ENCODE peak calls at places on chromosomes 12 and 14, in nine cellular contexts. One of them, this sample, is unnamed.

GRCh38 chr14:47149326-47149725 is 497.7 kb upstream of the RPL10L start:
- DNase-seq in Caco-2: no peak
- DNase-seq in GM06990: no peak
- DNase-seq in heart right ventricle: no peak
- DNase-seq in mucosa of descending colon: no peak
- DNase-seq in psoas muscle: no peak
- DNase-seq in astrocyte of the spinal cord: peak
- DNase-seq in thoracic aorta: no peak
- DNase-seq in mammary epithelial cell: no peak
- DNase-seq in this sample: no peak

GRCh38 chr14:103071544-103072251 is 12.3 kb upstream of the LBHD2 start:
- DNase-seq in mucosa of descending colon: no peak
- DNase-seq in thoracic aorta: no peak
- DNase-seq in psoas muscle: no peak
- DNase-seq in Caco-2: no peak
- DNase-seq in astrocyte of the spinal cord: no peak
- DNase-seq in GM06990: no peak
- DNase-seq in heart right ventricle: no peak
- DNase-seq in mammary epithelial cell: no peak
- DNase-seq in this sample: peak

GRCh38 chr14:58752280-58752679 is 114.5 kb downstream of the DACT1 start:
- DNase-seq in thoracic aorta: no peak
- DNase-seq in mucosa of descending colon: no peak
- DNase-seq in heart right ventricle: no peak
- DNase-seq in Caco-2: no peak
- DNase-seq in psoas muscle: no peak
- DNase-seq in mammary epithelial cell: no peak
- DNase-seq in GM06990: no peak
- DNase-seq in astrocyte of the spinal cord: no peak
- DNase-seq in this sample: no peak

GRCh38 chr14:73785834-73786631 is 65.6 kb upstream of the PTGR2 start:
- DNase-seq in thoracic aorta: peak
- DNase-seq in mammary epithelial cell: peak
- DNase-seq in Caco-2: peak
- DNase-seq in GM06990: peak
- DNase-seq in mucosa of descending colon: peak
- DNase-seq in heart right ventricle: peak
- DNase-seq in psoas muscle: peak
- DNase-seq in astrocyte of the spinal cord: peak
- DNase-seq in this sample: peak

GRCh38 chr12:16531623-16532022 is 74.3 kb downstream of the LMO3 start:
- DNase-seq in mucosa of descending colon: peak
- DNase-seq in GM06990: no peak
- DNase-seq in thoracic aorta: no peak
- DNase-seq in astrocyte of the spinal cord: peak
- DNase-seq in Caco-2: no peak
- DNase-seq in psoas muscle: no peak
- DNase-seq in heart right ventricle: no peak
- DNase-seq in mammary epithelial cell: peak
- DNase-seq in this sample: no peak

GRCh38 chr14:86838363-86838762 is 1154.6 kb downstream of the GALC start:
- DNase-seq in astrocyte of the spinal cord: no peak
- DNase-seq in mammary epithelial cell: no peak
- DNase-seq in GM06990: no peak
- DNase-seq in mucosa of descending colon: no peak
- DNase-seq in psoas muscle: no peak
- DNase-seq in Caco-2: no peak
- DNase-seq in heart right ventricle: no peak
- DNase-seq in thoracic aorta: no peak
- DNase-seq in this sample: peak

GRCh38 chr12:27014859-27015729 is 910 bp upstream of the TM7SF3 start:
- DNase-seq in thoracic aorta: no peak
- DNase-seq in mucosa of descending colon: peak
- DNase-seq in Caco-2: peak
- DNase-seq in astrocyte of the spinal cord: no peak
- DNase-seq in GM06990: no peak
- DNase-seq in mammary epithelial cell: no peak
- DNase-seq in psoas muscle: no peak
- DNase-seq in heart right ventricle: no peak
- DNase-seq in this sample: no peak

GRCh38 chr12:113697646-113698504 is 226.2 kb upstream of the LHX5 start:
- DNase-seq in mucosa of descending colon: peak
- DNase-seq in Caco-2: no peak
- DNase-seq in heart right ventricle: no peak
- DNase-seq in GM06990: no peak
- DNase-seq in psoas muscle: no peak
- DNase-seq in thoracic aorta: no peak
- DNase-seq in astrocyte of the spinal cord: no peak
- DNase-seq in mammary epithelial cell: no peak
- DNase-seq in this sample: peak

GRCh38 chr14:77372304-77372841 is 4.5 kb downstream of the TMED8 start:
- DNase-seq in thoracic aorta: no peak
- DNase-seq in mucosa of descending colon: no peak
- DNase-seq in psoas muscle: no peak
- DNase-seq in mammary epithelial cell: no peak
- DNase-seq in astrocyte of the spinal cord: peak
- DNase-seq in heart right ventricle: no peak
- DNase-seq in Caco-2: peak
- DNase-seq in GM06990: peak
- DNase-seq in this sample: peak

GRCh38 chr12:131988054-131988796 is 38.5 kb downstream of the EP400 start:
- DNase-seq in psoas muscle: no peak
- DNase-seq in heart right ventricle: no peak
- DNase-seq in astrocyte of the spinal cord: no peak
- DNase-seq in thoracic aorta: no peak
- DNase-seq in GM06990: no peak
- DNase-seq in Caco-2: no peak
- DNase-seq in mammary epithelial cell: no peak
- DNase-seq in mucosa of descending colon: no peak
- DNase-seq in this sample: no peak

GRCh38 chr14:20302042-20302761 is 3.5 kb downstream of the TTC5 start:
- DNase-seq in heart right ventricle: no peak
- DNase-seq in mammary epithelial cell: no peak
- DNase-seq in thoracic aorta: no peak
- DNase-seq in Caco-2: no peak
- DNase-seq in GM06990: no peak
- DNase-seq in astrocyte of the spinal cord: peak
- DNase-seq in psoas muscle: no peak
- DNase-seq in mucosa of descending colon: no peak
- DNase-seq in this sample: peak

GRCh38 chr14:69815556-69815955 is 18.5 kb upstream of the SLC10A1 start:
- DNase-seq in Caco-2: peak
- DNase-seq in psoas muscle: no peak
- DNase-seq in heart right ventricle: no peak
- DNase-seq in astrocyte of the spinal cord: no peak
- DNase-seq in mucosa of descending colon: no peak
- DNase-seq in thoracic aorta: no peak
- DNase-seq in GM06990: no peak
- DNase-seq in mammary epithelial cell: no peak
- DNase-seq in this sample: no peak

GRCh38 chr14:69811227-69811867 is 14.3 kb upstream of the SLC10A1 start:
- DNase-seq in Caco-2: peak
- DNase-seq in psoas muscle: no peak
- DNase-seq in mammary epithelial cell: no peak
- DNase-seq in GM06990: no peak
- DNase-seq in mucosa of descending colon: no peak
- DNase-seq in heart right ventricle: no peak
- DNase-seq in astrocyte of the spinal cord: no peak
- DNase-seq in thoracic aorta: no peak
- DNase-seq in this sample: no peak

GRCh38 chr14:69811868-69812252 is 14.8 kb upstream of the SLC10A1 start:
- DNase-seq in heart right ventricle: no peak
- DNase-seq in psoas muscle: no peak
- DNase-seq in mucosa of descending colon: no peak
- DNase-seq in GM06990: no peak
- DNase-seq in mammary epithelial cell: no peak
- DNase-seq in Caco-2: no peak
- DNase-seq in astrocyte of the spinal cord: no peak
- DNase-seq in thoracic aorta: no peak
- DNase-seq in this sample: no peak

GRCh38 chr14:69814397-69814796 is 17.4 kb upstream of the SLC10A1 start:
- DNase-seq in thoracic aorta: no peak
- DNase-seq in astrocyte of the spinal cord: no peak
- DNase-seq in psoas muscle: no peak
- DNase-seq in Caco-2: no peak
- DNase-seq in mucosa of descending colon: no peak
- DNase-seq in mammary epithelial cell: no peak
- DNase-seq in GM06990: no peak
- DNase-seq in heart right ventricle: no peak
- DNase-seq in this sample: no peak

GRCh38 chr14:69812725-69813124 is 15.7 kb upstream of the SLC10A1 start:
- DNase-seq in mammary epithelial cell: no peak
- DNase-seq in mucosa of descending colon: no peak
- DNase-seq in psoas muscle: no peak
- DNase-seq in astrocyte of the spinal cord: no peak
- DNase-seq in Caco-2: peak
- DNase-seq in thoracic aorta: no peak
- DNase-seq in GM06990: no peak
- DNase-seq in heart right ventricle: no peak
- DNase-seq in this sample: no peak
- TF ChIP-seq CTCF in mammary epithelial cell: peak
- TF ChIP-seq CTCF in mucosa of descending colon: no peak
- TF ChIP-seq CTCF in psoas muscle: no peak
- TF ChIP-seq CTCF in astrocyte of the spinal cord: no peak
- TF ChIP-seq CTCF in Caco-2: peak
- TF ChIP-seq CTCF in thoracic aorta: no peak
- TF ChIP-seq CTCF in GM06990: no peak
- TF ChIP-seq CTCF in heart right ventricle: no peak
- TF ChIP-seq CTCF in this sample: no peak

DNA sequence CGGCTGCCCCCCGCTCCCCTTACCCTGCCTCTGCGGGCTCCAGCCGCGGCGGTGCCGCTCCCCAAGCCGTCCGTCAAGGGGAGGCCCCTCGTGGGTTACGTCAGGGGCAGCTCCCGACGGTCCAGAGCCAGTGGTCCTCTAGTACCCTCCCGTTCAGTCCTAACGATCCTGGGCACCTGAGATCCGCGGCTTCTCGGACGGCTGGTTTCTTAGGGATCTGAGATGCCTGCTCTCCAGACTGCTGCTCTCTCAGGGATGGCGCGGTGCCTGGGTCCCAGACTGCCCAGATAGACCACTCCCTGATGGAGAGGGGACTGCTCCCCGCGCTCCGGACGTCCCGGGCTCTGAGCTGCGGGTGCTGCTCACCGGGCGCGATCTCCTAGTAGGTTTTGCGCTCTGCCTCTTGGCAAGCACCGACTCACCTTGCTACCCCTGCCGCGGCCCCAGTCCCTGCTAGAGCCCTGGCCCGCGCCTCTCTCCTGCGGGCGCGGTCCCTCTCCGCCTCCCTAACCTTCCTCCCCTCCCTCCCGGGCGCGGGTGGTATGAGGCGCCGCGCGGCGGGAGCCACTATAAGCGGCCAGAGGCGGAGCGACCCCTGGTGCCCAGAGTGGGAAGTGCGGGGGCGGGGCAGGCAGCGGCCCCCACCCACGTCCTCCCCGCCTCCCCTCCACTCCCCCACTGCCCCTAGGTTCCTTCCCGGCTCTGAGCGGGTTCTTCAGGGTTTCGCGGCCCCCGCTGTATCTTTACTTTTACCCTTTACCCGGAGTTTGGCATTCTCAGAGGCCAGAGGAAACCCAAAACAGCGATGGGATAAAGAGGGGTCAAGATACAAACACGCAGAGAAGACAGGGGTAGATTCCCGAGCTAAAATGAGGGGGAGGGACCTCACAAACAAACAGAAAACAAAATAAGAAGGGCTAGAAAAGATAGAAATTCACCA is at the start of gene C1QL4:
- DNase-seq in Caco-2: peak
- DNase-seq in thoracic aorta: peak
- DNase-seq in astrocyte of the spinal cord: peak
- DNase-seq in heart right ventricle: peak
- DNase-seq in mammary epithelial cell: peak
- DNase-seq in GM06990: peak
- DNase-seq in mucosa of descending colon: peak
- DNase-seq in psoas muscle: peak
- DNase-seq in this sample: peak
- H3K4me3 ChIP-seq in Caco-2: peak
- H3K4me3 ChIP-seq in thoracic aorta: peak
- H3K4me3 ChIP-seq in astrocyte of the spinal cord: peak
- H3K4me3 ChIP-seq in heart right ventricle: peak
- H3K4me3 ChIP-seq in mammary epithelial cell: peak
- H3K4me3 ChIP-seq in GM06990: peak
- H3K4me3 ChIP-seq in mucosa of descending colon: no peak
- H3K4me3 ChIP-seq in psoas muscle: peak
- H3K4me3 ChIP-seq in this sample: peak

GRCh38 chr12:28963554-28963953 is 185.5 kb upstream of the FAR2 start:
- DNase-seq in thoracic aorta: no peak
- DNase-seq in Caco-2: peak
- DNase-seq in psoas muscle: no peak
- DNase-seq in mucosa of descending colon: no peak
- DNase-seq in GM06990: no peak
- DNase-seq in astrocyte of the spinal cord: peak
- DNase-seq in heart right ventricle: no peak
- DNase-seq in mammary epithelial cell: peak
- DNase-seq in this sample: peak

GRCh38 chr12:28966049-28966778 is 182.9 kb upstream of the FAR2 start:
- DNase-seq in psoas muscle: no peak
- DNase-seq in mucosa of descending colon: peak
- DNase-seq in Caco-2: no peak
- DNase-seq in thoracic aorta: no peak
- DNase-seq in GM06990: no peak
- DNase-seq in mammary epithelial cell: no peak
- DNase-seq in astrocyte of the spinal cord: peak
- DNase-seq in heart right ventricle: peak
- DNase-seq in this sample: peak

GRCh38 chr12:28961948-28962384 is 187.1 kb upstream of the FAR2 start:
- DNase-seq in heart right ventricle: no peak
- DNase-seq in psoas muscle: no peak
- DNase-seq in thoracic aorta: no peak
- DNase-seq in mucosa of descending colon: no peak
- DNase-seq in astrocyte of the spinal cord: peak
- DNase-seq in Caco-2: no peak
- DNase-seq in mammary epithelial cell: peak
- DNase-seq in GM06990: no peak
- DNase-seq in this sample: peak

GRCh38 chr12:28967426-28967825 is 181.7 kb upstream of the FAR2 start:
- DNase-seq in GM06990: no peak
- DNase-seq in psoas muscle: no peak
- DNase-seq in mammary epithelial cell: no peak
- DNase-seq in thoracic aorta: no peak
- DNase-seq in Caco-2: no peak
- DNase-seq in astrocyte of the spinal cord: no peak
- DNase-seq in heart right ventricle: no peak
- DNase-seq in mucosa of descending colon: no peak
- DNase-seq in this sample: no peak
- TF ChIP-seq CTCF in GM06990: no peak
- TF ChIP-seq CTCF in psoas muscle: no peak
- TF ChIP-seq CTCF in mammary epithelial cell: no peak
- TF ChIP-seq CTCF in thoracic aorta: no peak
- TF ChIP-seq CTCF in Caco-2: no peak
- TF ChIP-seq CTCF in astrocyte of the spinal cord: no peak
- TF ChIP-seq CTCF in heart right ventricle: no peak
- TF ChIP-seq CTCF in mucosa of descending colon: no peak
- TF ChIP-seq CTCF in this sample: no peak

DNA sequence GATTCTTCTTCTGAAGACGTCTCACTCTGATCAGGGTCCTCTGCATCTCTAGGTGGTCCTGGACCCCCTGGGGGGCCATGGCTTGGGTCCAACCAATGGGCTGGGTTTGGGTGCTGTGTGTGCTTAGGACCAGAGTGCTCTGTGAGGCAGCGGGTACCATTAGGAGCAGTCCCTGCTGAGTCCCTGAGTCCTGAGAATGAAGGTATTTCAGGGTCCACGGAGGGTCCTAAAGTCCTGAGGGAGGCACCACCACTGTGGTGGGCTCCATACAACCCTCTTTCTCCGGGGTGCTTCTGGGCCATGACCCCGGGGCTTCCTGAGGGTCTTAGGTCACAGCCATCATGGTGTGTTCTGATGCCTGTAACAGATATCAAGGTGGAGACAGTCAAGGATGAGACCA is 1.0 kb downstream of the DNAJC14 start:
- DNase-seq in thoracic aorta: no peak
- DNase-seq in heart right ventricle: no peak
- DNase-seq in GM06990: peak
- DNase-seq in Caco-2: no peak
- DNase-seq in astrocyte of the spinal cord: no peak
- DNase-seq in mammary epithelial cell: no peak
- DNase-seq in psoas muscle: no peak
- DNase-seq in mucosa of descending colon: no peak
- DNase-seq in this sample: no peak
- H3K4me3 ChIP-seq in thoracic aorta: peak
- H3K4me3 ChIP-seq in heart right ventricle: peak
- H3K4me3 ChIP-seq in GM06990: peak
- H3K4me3 ChIP-seq in Caco-2: peak
- H3K4me3 ChIP-seq in astrocyte of the spinal cord: peak
- H3K4me3 ChIP-seq in mammary epithelial cell: no peak
- H3K4me3 ChIP-seq in psoas muscle: peak
- H3K4me3 ChIP-seq in mucosa of descending colon: no peak
- H3K4me3 ChIP-seq in this sample: peak